ENCODE peak calls at places on chromosome 12, in six cellular contexts. S is A549, Q is esophagus squamous epithelium, A is GM12891, I is suprapubic skin, C is esophagus muscularis mucosa. P is an unnamed sample.

GRCh38 chr12:99024870-99025269 is 379.8 kb downstream of the APAF1 start:
- DNase-seq in S (no peak), A (no peak), C (no peak), I (no peak), Q (no peak), P (no peak)

GRCh38 chr12:53096089-53096741 is 1.3 kb upstream of the IGFBP6 start:
- DNase-seq in Q (no peak), I (peak), A (no peak), C (no peak), S (no peak), P (peak)

GRCh38 chr12:106246891-106247730 is 709 bp downstream of the CKAP4 start:
- DNase-seq in I (peak), C (no peak), A (peak), Q (no peak), S (peak), P (peak)

GRCh38 chr12:4806439-4807115 is 86.4 kb downstream of the GALNT8 start:
- DNase-seq in Q (no peak), S (no peak), C (no peak), A (no peak), I (no peak), P (no peak)

GRCh38 chr12:52715416-52715815 is 12.1 kb upstream of the KRT77 start:
- DNase-seq in S (peak), I (no peak), Q (no peak), C (no peak), A (no peak), P (no peak)

GRCh38 chr12:15050664-15051063 is 77.8 kb downstream of the PDE6H start:
- DNase-seq in A (no peak), S (no peak), Q (no peak), I (no peak), C (no peak), P (no peak)

GRCh38 chr12:749871-750270 is 2.5 kb upstream of the WNK1 start:
- DNase-seq in S (no peak), A (no peak), I (no peak), Q (no peak), C (no peak), P (no peak)

GRCh38 chr12:6700646-6701051 is at the start of gene PIANP:
- DNase-seq in S (peak), I (no peak), C (no peak), A (no peak), Q (no peak), P (peak)

GRCh38 chr12:32482226-32482625 is 82.9 kb downstream of the FGD4 start:
- DNase-seq in A (no peak), I (no peak), S (no peak), Q (no peak), C (no peak), P (no peak)

GRCh38 chr12:19129486-19130223 is at the start of gene PLEKHA5:
- DNase-seq in S (peak), C (no peak), I (peak), Q (no peak), A (peak), P (peak)

GRCh38 chr12:119168721-119169120 is 10.0 kb upstream of the HSPB8 start:
- DNase-seq in S (no peak), A (no peak), Q (no peak), I (no peak), C (no peak), P (no peak)

GRCh38 chr12:113591480-113591971 is 119.9 kb upstream of the LHX5 start:
- DNase-seq in A (peak), I (no peak), Q (no peak), S (peak), C (no peak), P (no peak)

GRCh38 chr12:56836317-56836716 is 73.2 kb downstream of the HSD17B6 start:
- DNase-seq in A (no peak), C (no peak), Q (no peak), S (no peak), I (no peak), P (no peak)

GRCh38 chr12:86249856-86250255 is 6.3 kb downstream of the MGAT4C start:
- DNase-seq in Q (no peak), S (no peak), I (no peak), A (no peak), C (no peak), P (no peak)

GRCh38 chr12:101407054-101407437 is 526 bp downstream of the ARL1 start:
- DNase-seq in Q (no peak), A (no peak), C (no peak), I (no peak), S (no peak), P (no peak)

DNA sequence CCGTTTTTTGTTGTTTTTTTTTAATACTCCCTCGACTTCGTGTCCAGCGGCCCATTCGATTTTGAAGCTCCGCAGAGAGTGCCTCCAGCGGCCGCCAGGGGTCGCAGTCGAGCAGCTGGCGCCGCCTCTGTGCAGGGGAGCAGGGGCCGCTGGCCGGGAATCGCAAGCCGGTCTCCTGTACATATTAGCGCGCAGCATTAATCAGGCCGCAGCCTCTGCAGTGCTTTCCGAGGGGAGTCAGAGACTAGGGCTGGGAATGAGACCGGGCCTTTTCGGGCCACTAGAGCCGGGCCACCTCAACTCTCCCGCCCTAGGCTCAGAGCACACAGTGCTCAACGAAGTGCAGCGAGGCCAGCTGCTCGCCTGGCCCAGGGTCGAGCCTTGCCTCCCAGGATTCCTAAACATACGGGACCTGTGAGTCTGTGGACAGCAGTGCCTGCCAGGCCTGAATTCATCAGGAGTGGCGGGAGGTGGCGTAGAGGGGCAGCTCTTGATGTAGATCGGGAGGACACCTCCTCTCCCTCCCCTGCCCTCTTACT is 81.8 kb downstream of the EMP1 start:
- DNase-seq in Q (no peak), S (peak), A (peak), C (no peak), I (peak), P (peak)
- TF ChIP-seq POLR2A in Q (no peak), S (no peak), A (no peak), C (no peak), I (no peak), P (no peak)

GRCh38 chr12:133080619-133081407 is at the start of gene ZNF140:
- DNase-seq in Q (peak), I (peak), C (peak), A (peak), S (peak), P (peak)
- TF ChIP-seq POLR2A in Q (peak), I (peak), C (no peak), A (peak), S (peak), P (peak)

GRCh38 chr12:122106891-122107660 is 28.5 kb downstream of the MLXIP start:
- DNase-seq in Q (no peak), I (no peak), A (no peak), S (no peak), C (no peak), P (no peak)
- TF ChIP-seq POLR2A in Q (no peak), I (no peak), A (no peak), S (no peak), C (no peak), P (no peak)

GRCh38 chr12:124453419-124454351 is 113.7 kb downstream of the NCOR2 start:
- DNase-seq in C (no peak), I (no peak), Q (peak), A (peak), S (peak), P (peak)
- TF ChIP-seq POLR2A in C (no peak), I (no peak), Q (no peak), A (no peak), S (no peak), P (no peak)

GRCh38 chr12:122421815-122422737 is at the start of gene CLIP1:
- DNase-seq in I (peak), S (peak), Q (no peak), A (peak), C (peak), P (peak)
- TF ChIP-seq POLR2A in I (peak), S (peak), Q (peak), A (no peak), C (peak), P (peak)

DNA sequence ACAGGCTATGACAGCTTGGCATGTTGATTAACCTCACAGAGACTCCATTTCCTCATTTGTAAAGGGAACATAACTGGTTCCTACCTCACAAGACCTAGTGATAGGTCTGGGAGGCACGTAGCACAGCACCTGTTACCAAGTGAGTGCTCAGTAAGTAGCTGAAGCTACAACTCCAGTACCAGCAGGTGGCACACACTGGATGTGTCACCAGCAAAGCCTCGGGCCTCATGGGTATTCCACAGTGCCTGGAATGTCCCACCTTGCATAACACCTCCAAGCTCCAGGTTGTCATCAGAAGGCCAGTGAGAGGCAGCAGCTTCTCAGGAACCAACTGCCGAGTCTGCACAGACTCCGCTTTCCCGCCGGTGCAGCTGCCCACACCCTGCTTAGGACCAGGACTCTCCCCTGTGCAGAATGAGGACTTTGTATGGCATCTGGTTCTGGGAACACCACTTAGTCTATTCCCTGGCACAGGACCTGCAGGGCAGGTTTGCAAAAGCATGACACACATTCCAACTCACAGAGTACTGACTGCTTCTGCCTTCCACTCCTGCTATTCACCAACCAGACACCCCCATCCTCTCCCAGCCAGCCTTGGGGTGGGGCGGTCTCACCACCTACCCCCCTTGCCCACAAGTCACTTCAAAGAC is 4.2 kb downstream of the VDR start:
- DNase-seq in Q (no peak), S (no peak), C (no peak), A (no peak), I (no peak), P (no peak)
- TF ChIP-seq POLR2A in Q (no peak), S (no peak), C (no peak), A (no peak), I (no peak), P (no peak)

DNA sequence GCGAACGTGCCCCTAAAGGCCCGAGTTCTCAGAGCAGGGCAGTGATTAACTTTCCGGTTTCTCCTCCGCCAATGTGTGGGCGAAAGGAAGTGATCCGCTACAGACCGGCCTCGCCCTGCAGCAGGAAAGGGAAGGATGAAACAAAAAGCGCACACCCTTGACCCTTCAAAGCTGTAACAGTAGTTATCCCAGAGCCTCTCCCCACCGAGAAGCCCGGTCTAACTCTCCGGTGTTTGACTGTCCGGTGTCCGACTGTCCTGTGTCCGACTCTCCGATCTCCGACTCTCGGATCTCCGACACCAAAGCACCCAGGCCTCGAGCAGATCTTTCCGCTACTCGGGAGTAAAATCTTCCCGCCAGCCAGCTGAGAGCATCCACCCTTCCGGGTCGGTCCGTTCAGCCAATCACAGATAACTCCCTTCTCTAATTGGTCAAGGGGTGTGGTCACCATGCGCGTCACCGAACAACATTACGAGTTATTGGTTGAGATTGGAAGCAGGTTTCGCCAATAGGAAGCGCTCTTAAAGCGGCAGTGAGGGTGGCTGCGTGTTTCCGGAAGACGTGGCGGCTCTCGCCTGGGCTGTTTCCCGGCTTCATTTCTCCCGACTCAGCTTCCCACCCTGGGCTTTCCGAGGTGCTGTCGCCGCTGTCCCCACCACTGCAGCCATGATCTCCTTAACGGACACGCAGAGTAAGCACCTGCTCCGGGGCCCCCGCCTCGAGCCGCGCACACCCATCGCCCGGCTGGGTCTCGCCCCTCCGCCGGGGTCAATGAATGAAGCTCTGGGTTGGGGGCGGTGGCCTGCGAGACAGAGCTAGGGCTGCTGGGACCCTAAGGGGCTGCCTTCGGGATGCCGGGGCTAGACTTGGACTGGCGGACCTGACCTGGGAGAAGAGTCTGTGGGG is at the start of the genes GOLT1B and RECQL:
- DNase-seq in S (peak), C (peak), Q (peak), A (peak), I (peak), P (peak)
- TF ChIP-seq POLR2A in S (peak), C (peak), Q (peak), A (peak), I (no peak), P (no peak)

DNA sequence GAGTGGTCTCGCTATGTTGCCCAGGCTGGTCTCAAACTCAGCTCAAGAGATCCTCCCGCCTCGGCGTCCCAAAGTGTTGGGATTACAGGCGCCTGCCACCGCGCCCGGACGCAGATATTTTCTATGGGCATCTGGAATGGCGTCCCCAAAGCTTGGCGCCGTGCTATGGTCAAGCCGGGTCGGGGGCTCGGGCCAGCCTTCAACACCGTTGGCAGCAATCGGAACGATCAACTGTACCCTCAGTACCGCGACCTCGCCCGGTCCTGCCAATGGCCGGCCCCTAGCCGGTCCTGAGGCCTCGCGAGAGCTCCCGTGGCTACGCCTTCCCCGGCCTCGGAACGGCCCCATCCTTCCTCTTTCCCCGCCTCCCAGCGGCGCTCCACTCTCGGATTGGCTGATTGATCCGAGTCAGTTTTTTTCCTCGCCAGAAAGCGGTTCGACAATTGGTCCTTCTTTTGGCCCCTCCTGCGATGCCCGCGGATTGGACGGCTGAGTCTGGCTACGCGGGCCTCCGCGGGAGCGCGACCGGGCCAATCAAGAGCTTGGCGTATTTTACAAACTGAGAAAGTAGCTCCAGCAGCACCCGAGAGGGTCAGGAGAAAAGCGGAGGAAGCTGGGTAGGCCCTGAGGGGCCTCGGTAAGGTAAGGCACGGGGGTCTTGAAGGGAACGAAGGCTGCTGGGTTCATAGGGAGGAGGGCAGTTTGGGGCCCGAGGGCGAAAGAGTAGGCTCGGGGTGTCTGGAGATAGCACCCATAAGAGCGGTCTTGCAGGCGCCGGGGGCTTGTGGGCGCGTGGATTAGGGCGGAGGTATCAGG is at the start of gene TROAP:
- DNase-seq in S (peak), A (peak), C (peak), I (peak), Q (peak), P (peak)
- TF ChIP-seq POLR2A in S (peak), A (peak), C (no peak), I (no peak), Q (no peak), P (peak)